ENCODE peak calls at places on chromosomes 16 and 17, in ten cellular contexts. C is cardiac muscle cell; H is CD4-positive, alpha-beta memory T cell; A is A549; V is PC-3; D is adrenal gland; N is A673; I is psoas muscle; R is AG04450; J is fibroblast of lung. E is an unnamed sample.

GRCh38 chr17:69945698-69946185 is 129.3 kb upstream of the KCNJ16 start:
- DNase-seq in C (peak; percentile 11), H (no peak), A (no peak), V (no peak), D (no peak), N (no peak), I (no peak), R (no peak), J (peak; percentile 63), E (no peak)

GRCh38 chr16:66740010-66740409 is 11.4 kb downstream of the DYNC1LI2 start:
- DNase-seq in C (peak; percentile 67), H (peak; percentile 31), A (peak; percentile 51), V (peak; percentile 42), D (no peak), N (peak; percentile 68), I (no peak), R (no peak), J (no peak), E (no peak)

GRCh38 chr17:64320613-64321553 is 57.8 kb upstream of the TEX2 start:
- DNase-seq in C (peak; percentile 85), H (peak; percentile 65), A (peak; percentile 89), V (peak; percentile 98), D (peak; percentile 83), N (peak; percentile 85), I (peak; percentile 45), R (peak; percentile 30), J (peak; percentile 64), E (peak; percentile 24)

GRCh38 chr17:57276621-57277020 is 20.3 kb downstream of the MSI2 start:
- DNase-seq in C (no peak), H (no peak), A (no peak), V (no peak), D (no peak), N (no peak), I (no peak), R (no peak), J (no peak), E (no peak)

GRCh38 chr16:68230176-68230571 is 5.8 kb downstream of the ESRP2 start:
- DNase-seq in C (no peak), H (no peak), A (no peak), V (no peak), D (no peak), N (no peak), I (no peak), R (no peak), J (no peak), E (no peak)

GRCh38 chr17:4548721-4549531 is 6.3 kb downstream of the MYBBP1A start:
- DNase-seq in C (no peak), H (no peak), A (no peak), V (no peak), D (no peak), N (no peak), I (no peak), R (no peak), J (peak; percentile 18), E (no peak)

GRCh38 chr17:48037036-48037881 is at the start of gene COPZ2:
- DNase-seq in C (peak; percentile 57), H (peak; percentile 63), A (peak; percentile 71), V (no peak), D (peak; percentile 86), N (peak; percentile 40), I (peak; percentile 78), R (no peak), J (peak; percentile 48), E (peak; percentile 54)

GRCh38 chr16:25223964-25224363 is 7.2 kb downstream of the AQP8 start:
- DNase-seq in C (no peak), H (no peak), A (no peak), V (no peak), D (no peak), N (no peak), I (no peak), R (no peak), J (no peak), E (no peak)

GRCh38 chr17:18950944-18951905 is 740 bp upstream of the SLC5A10 start:
- DNase-seq in C (peak; percentile 50), H (no peak), A (no peak), V (no peak), D (no peak), N (peak; percentile 26), I (no peak), R (no peak), J (no peak), E (no peak)

GRCh38 chr17:9878791-9879525 is 26.1 kb downstream of the RCVRN start:
- DNase-seq in C (no peak), H (no peak), A (no peak), V (no peak), D (no peak), N (no peak), I (no peak), R (no peak), J (peak; percentile 77), E (no peak)

GRCh38 chr16:14002416-14002815 is 68.7 kb upstream of the MRTFB start:
- DNase-seq in C (no peak), H (no peak), A (no peak), V (no peak), D (no peak), N (no peak), I (no peak), R (no peak), J (peak; percentile 56), E (no peak)

GRCh38 chr16:85370881-85371651 is 242.1 kb upstream of the GSE1 start:
- DNase-seq in C (no peak), H (no peak), A (no peak), V (no peak), D (peak; percentile 81), N (no peak), I (peak; percentile 48), R (no peak), J (peak; percentile 42), E (no peak)

GRCh38 chr16:13441675-13442074 is 478.3 kb upstream of the ERCC4 start:
- DNase-seq in C (no peak), H (no peak), A (no peak), V (no peak), D (no peak), N (no peak), I (no peak), R (no peak), J (no peak), E (no peak)

GRCh38 chr16:48383877-48384304 is 1.3 kb downstream of the SIAH1 start:
- DNase-seq in C (peak; percentile 31), H (no peak), A (peak; percentile 31), V (peak; percentile 37), D (peak; percentile 56), N (no peak), I (no peak), R (no peak), J (peak; percentile 41), E (no peak)

GRCh38 chr17:79721993-79722671 is 8.6 kb upstream of the ENPP7 start:
- DNase-seq in C (peak; percentile 51), H (no peak), A (peak; percentile 67), V (peak; percentile 67), D (no peak), N (peak; percentile 36), I (no peak), R (no peak), J (no peak), E (no peak)

GRCh38 chr16:64926476-64926875 is 195.4 kb downstream of the CDH11 start:
- DNase-seq in C (no peak), H (no peak), A (no peak), V (no peak), D (no peak), N (no peak), I (no peak), R (no peak), J (no peak), E (no peak)

GRCh38 chr16:64920211-64920610 is 201.7 kb downstream of the CDH11 start:
- DNase-seq in C (no peak), H (no peak), A (no peak), V (no peak), D (no peak), N (no peak), I (no peak), R (no peak), J (peak; percentile 57), E (no peak)

DNA sequence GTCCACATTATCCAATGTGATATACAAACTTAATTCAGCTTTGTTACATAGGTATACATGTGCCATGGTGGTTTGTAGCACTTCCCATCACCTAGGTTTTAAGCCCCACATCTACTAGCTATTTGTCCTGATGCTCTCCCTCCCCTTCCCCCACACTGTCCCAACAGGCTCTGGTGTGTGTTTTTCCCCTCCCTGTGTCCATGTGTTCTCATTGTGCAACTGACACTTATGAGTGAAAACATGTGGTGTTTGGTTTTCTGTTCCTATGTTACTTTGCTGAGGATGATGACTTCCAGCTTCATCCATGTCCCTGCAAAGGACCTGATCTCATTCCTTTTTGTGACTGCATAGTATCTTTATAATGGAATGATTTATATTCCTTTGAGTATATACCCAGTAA is 196.7 kb downstream of the CDH11 start:
- DNase-seq in C (no peak), H (no peak), A (no peak), V (no peak), D (no peak), N (no peak), I (no peak), R (no peak), J (no peak), E (no peak)
- H3K9me3 ChIP-seq in C (no peaks in the 10 kb centered on the region), H (no peaks in the 10 kb centered on the region), A (no peaks in the 10 kb centered on the region), V (no peaks in the 10 kb centered on the region), D (peaks cover 7% of the 10 kb centered on the region), N (peaks cover 3% of the 10 kb centered on the region), I (peaks cover 20% of the 10 kb centered on the region), R (no peaks in the 10 kb centered on the region), J (no peaks in the 10 kb centered on the region), E (no peaks in the 10 kb centered on the region)

DNA sequence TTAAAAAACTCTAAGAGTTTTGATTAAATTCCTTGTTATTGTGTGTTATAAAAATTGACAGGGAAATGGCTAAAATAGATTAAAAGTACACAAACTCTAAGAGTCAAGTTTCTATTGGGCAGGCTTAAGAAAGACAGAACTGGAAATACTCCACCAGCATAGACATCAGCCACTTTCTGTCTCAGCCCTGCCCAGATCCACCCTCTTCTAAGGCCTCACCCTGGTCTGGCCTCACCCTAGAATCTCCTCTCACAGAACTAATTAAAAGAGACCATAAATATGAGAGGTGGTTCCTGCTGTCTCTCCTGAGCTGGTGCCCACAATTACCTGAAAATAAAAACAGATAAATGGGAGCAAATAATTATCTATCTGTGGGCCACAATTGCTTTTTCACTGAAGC is 1951.0 kb downstream of the TP53TG3F start:
- DNase-seq in C (no peak), H (no peak), A (no peak), V (no peak), D (no peak), N (no peak), I (no peak), R (no peak), J (no peak), E (no peak)
- H3K9me3 ChIP-seq in C (peaks cover 2% of the 10 kb centered on the region), H (no peaks in the 10 kb centered on the region), A (no peaks in the 10 kb centered on the region), V (no peaks in the 10 kb centered on the region), D (no peaks in the 10 kb centered on the region), N (peaks cover 26% of the 10 kb centered on the region), I (no peaks in the 10 kb centered on the region), R (peaks cover 18% of the 10 kb centered on the region), J (no peaks in the 10 kb centered on the region), E (no peaks in the 10 kb centered on the region)

GRCh38 chr17:26809033-26809432 is 484.9 kb upstream of the WSB1 start:
- DNase-seq in C (no peak), H (no peak), A (no peak), V (no peak), D (no peak), N (no peak), I (no peak), R (peak; percentile 10), J (peak; percentile 11), E (no peak)

GRCh38 chr17:26807024-26807423 is 486.9 kb upstream of the WSB1 start:
- DNase-seq in C (no peak), H (no peak), A (no peak), V (no peak), D (no peak), N (no peak), I (no peak), R (no peak), J (no peak), E (no peak)
- H3K9me3 ChIP-seq in C (peaks cover 5% of the 10 kb centered on the region), H (peaks cover 22% of the 10 kb centered on the region), A (peaks cover 43% of the 10 kb centered on the region), V (peaks cover 35% of the 10 kb centered on the region), D (peaks cover 22% of the 10 kb centered on the region), N (peaks cover 52% of the 10 kb centered on the region), I (peaks cover 50% of the 10 kb centered on the region), R (peaks cover 66% of the 10 kb centered on the region), J (no peaks in the 10 kb centered on the region), E (no peaks in the 10 kb centered on the region)

GRCh38 chr16:31745900-31746299 is 127.7 kb upstream of the ZNF267 start:
- DNase-seq in C (no peak), H (no peak), A (no peak), V (no peak), D (no peak), N (no peak), I (no peak), R (no peak), J (no peak), E (no peak)
- H3K9me3 ChIP-seq in C (peaks cover 3% of the 10 kb centered on the region), H (peaks cover 61% of the 10 kb centered on the region), A (peaks cover 53% of the 10 kb centered on the region), V (peaks cover 11% of the 10 kb centered on the region), D (peaks cover 70% of the 10 kb centered on the region), N (peaks cover 56% of the 10 kb centered on the region), I (peaks cover 85% of the 10 kb centered on the region), R (peaks cover 17% of the 10 kb centered on the region), J (no peaks in the 10 kb centered on the region), E (peaks cover 37% of the 10 kb centered on the region)